ENCODE peak calls at places on chromosomes 11 and 22, in seven cellular contexts. P is astrocyte of the spinal cord; B is spleen; O is HuH-7.5; Z is activated naive CD4-positive, alpha-beta T cell; H is EL; Y is RWPE2. Q is an unnamed sample.

GRCh38 chr11:76169473-76169881 is 36.8 kb downstream of the WNT11 start:
- DNase-seq in Y (no peak), O (no peak), H (no peak), P (no peak), B (no peak), Z (no peak), Q (no peak)

GRCh38 chr22:19194751-19195536 is 16.4 kb upstream of the SLC25A1 start:
- DNase-seq in O (no peak), H (no peak), B (no peak), Z (no peak), P (no peak), Y (no peak), Q (no peak)

GRCh38 chr22:29083576-29084566 is 11.0 kb downstream of the KREMEN1 start:
- DNase-seq in B (peak), Y (no peak), O (no peak), H (peak), P (no peak), Z (no peak), Q (no peak)

GRCh38 chr22:41557401-41558240 is 3.2 kb upstream of the CSDC2 start:
- DNase-seq in B (no peak), Y (no peak), Z (no peak), O (no peak), H (peak), P (peak), Q (peak)

GRCh38 chr11:94171693-94172440 is 43.2 kb downstream of the PANX1 start:
- DNase-seq in Z (peak), B (no peak), O (peak), Y (no peak), P (no peak), H (peak), Q (peak)

GRCh38 chr11:62665630-62666258 is 632 bp downstream of the CSKMT start:
- DNase-seq in Z (peak), P (peak), H (no peak), Y (no peak), B (peak), O (no peak), Q (peak)

GRCh38 chr11:111675891-111676290 is 73.6 kb downstream of the SIK2 start:
- DNase-seq in O (no peak), P (no peak), Z (no peak), B (no peak), H (no peak), Y (no peak), Q (no peak)

GRCh38 chr11:121358775-121359174 is 66.2 kb downstream of the SC5D start:
- DNase-seq in Y (no peak), H (no peak), O (no peak), P (no peak), B (no peak), Z (no peak), Q (no peak)

GRCh38 chr11:122267602-122268001 is 151.6 kb upstream of the BLID start:
- DNase-seq in B (no peak), Z (no peak), H (peak), P (peak), Y (no peak), O (no peak), Q (no peak)

GRCh38 chr11:94513091-94513490 is 830 bp downstream of the C11orf97 start:
- DNase-seq in Y (no peak), B (no peak), P (no peak), H (no peak), O (no peak), Z (no peak), Q (no peak)

GRCh38 chr11:73838443-73839122 is 38.1 kb downstream of the COA4 start:
- DNase-seq in O (no peak), H (peak), Y (no peak), Z (no peak), P (peak), B (no peak), Q (no peak)

GRCh38 chr22:49966041-49966715 is 5.6 kb downstream of the PIM3 start:
- DNase-seq in Z (no peak), B (peak), P (no peak), H (no peak), Y (peak), O (no peak), Q (peak)

GRCh38 chr11:114162719-114163123 is 103.2 kb downstream of the ZBTB16 start:
- DNase-seq in B (no peak), O (peak), Y (peak), Z (no peak), H (peak), P (peak), Q (peak)

GRCh38 chr11:120707098-120707497 is 195.6 kb downstream of the GRIK4 start:
- DNase-seq in O (no peak), P (peak), B (no peak), H (no peak), Z (no peak), Y (no peak), Q (no peak)

GRCh38 chr22:38753894-38754246 is 1.9 kb downstream of the SUN2 start:
- DNase-seq in Z (no peak), Y (no peak), O (no peak), B (no peak), P (no peak), H (no peak), Q (no peak)

GRCh38 chr11:65651589-65652510 is 10.9 kb downstream of the RELA start:
- DNase-seq in Y (peak), P (peak), O (no peak), B (peak), H (peak), Z (no peak), Q (peak)

GRCh38 chr11:33543823-33544222 is 156.8 kb downstream of the C11orf91 start:
- DNase-seq in P (no peak), O (no peak), Z (no peak), B (no peak), H (peak), Y (no peak), Q (no peak)

GRCh38 chr11:86138958-86139357 is 70.1 kb upstream of the PICALM start:
- DNase-seq in Y (no peak), Z (no peak), P (no peak), B (no peak), H (peak), O (no peak), Q (no peak)

GRCh38 chr22:41682033-41682807 is 6.4 kb downstream of the SNU13 start:
- DNase-seq in B (peak), P (peak), O (no peak), Z (peak), Y (peak), H (peak), Q (peak)

GRCh38 chr11:35851342-35851741 is 92.5 kb upstream of the LDLRAD3 start:
- DNase-seq in Y (no peak), P (no peak), Z (no peak), O (no peak), B (no peak), H (no peak), Q (no peak)

GRCh38 chr11:135061166-135061565 is 649.1 kb upstream of the B3GAT1 start:
- DNase-seq in B (no peak), Z (no peak), P (no peak), O (no peak), Y (no peak), H (no peak), Q (no peak)

GRCh38 chr11:61679893-61680621 is at the start of gene DAGLA:
- DNase-seq in B (peak), H (peak), P (peak), O (peak), Z (peak), Y (no peak), Q (peak)

GRCh38 chr11:64913171-64913727 is 3.8 kb downstream of the ATG2A start:
- DNase-seq in H (no peak), P (no peak), Y (no peak), B (peak), Z (no peak), O (no peak), Q (no peak)

GRCh38 chr11:1943576-1943975 is 3.6 kb upstream of the MRPL23 start:
- DNase-seq in O (no peak), P (no peak), Y (peak), Z (no peak), H (no peak), B (peak), Q (peak)

GRCh38 chr11:75492181-75492820 is 33.4 kb downstream of the GDPD5 start:
- DNase-seq in P (no peak), B (peak), H (peak), Y (no peak), Z (peak), O (no peak), Q (no peak)

GRCh38 chr11:765025-765801 is 12.1 kb downstream of the GATD1 start:
- DNase-seq in Y (peak), P (peak), B (peak), Z (peak), H (peak), O (no peak), Q (peak)

GRCh38 chr11:115695677-115696451 is 191.6 kb upstream of the CADM1 start:
- DNase-seq in P (no peak), H (no peak), Z (no peak), Y (no peak), B (no peak), O (no peak), Q (no peak)

GRCh38 chr11:7936615-7937014 is 4.9 kb downstream of the OR10A3 start:
- DNase-seq in Z (no peak), Y (no peak), P (no peak), O (no peak), H (no peak), B (no peak), Q (no peak)

GRCh38 chr11:44133335-44133946 is 38.0 kb downstream of the EXT2 start:
- DNase-seq in Y (no peak), B (no peak), Z (no peak), H (peak), O (no peak), P (peak), Q (peak)

Q was measured in lung microvascular endothelial cell.